ENCODE peak calls at places on chromosomes 13 and 19, in five cellular contexts. F, A, X, W and P are unnamed samples. For H3K4me1, the result is how much of the 10 kb centered on the place peaks cover.

GRCh38 chr13:97879646-97880297 is 73.7 kb upstream of the IPO5 start:
- DNase-seq in F (peak), A (no peak), X (no peak), W (no peak), P (peak)

GRCh38 chr19:48819366-48819816 is 8.6 kb upstream of the BCAT2 start:
- DNase-seq in F (no peak), A (peak), X (peak), W (peak), P (peak)

GRCh38 chr13:23766199-23766771 is 122.9 kb downstream of the MIPEP start:
- DNase-seq in F (no peak), A (no peak), X (no peak), W (no peak), P (no peak)

GRCh38 chr19:46648070-46648960 is 12.3 kb upstream of the GNG8 start:
- DNase-seq in F (no peak), A (no peak), X (no peak), W (no peak), P (no peak)

GRCh38 chr19:18932216-18932841 is 8.7 kb downstream of the HOMER3 start:
- DNase-seq in F (peak), A (peak), X (peak), W (peak), P (no peak)

GRCh38 chr19:30326076-30326710 is 46.0 kb upstream of the ZNF536 start:
- DNase-seq in F (no peak), A (no peak), X (no peak), W (no peak), P (no peak)

GRCh38 chr13:45786293-45786920 is 65.1 kb downstream of the SIAH3 start:
- DNase-seq in F (no peak), A (no peak), X (no peak), W (no peak), P (no peak)

GRCh38 chr13:111954681-111955411 is 112.1 kb upstream of the SOX1 start:
- DNase-seq in F (no peak), A (no peak), X (no peak), W (no peak), P (no peak)

GRCh38 chr13:49563513-49563912 is 21.8 kb downstream of the RCBTB1 start:
- DNase-seq in F (no peak), A (no peak), X (no peak), W (no peak), P (no peak)

GRCh38 chr13:71285700-71286099 is 581.3 kb downstream of the DACH1 start:
- DNase-seq in F (no peak), A (no peak), X (no peak), W (no peak), P (no peak)

GRCh38 chr13:20371825-20372224 is 139.7 kb upstream of the GJB6 start:
- DNase-seq in F (no peak), A (no peak), X (no peak), W (no peak), P (no peak)

GRCh38 chr13:26910754-26911465 is 150.3 kb upstream of the GPR12 start:
- DNase-seq in F (no peak), A (no peak), X (no peak), W (no peak), P (no peak)

GRCh38 chr13:106500450-106500849 is 35.0 kb downstream of the EFNB2 start:
- DNase-seq in F (no peak), A (no peak), X (no peak), W (no peak), P (no peak)

GRCh38 chr13:99687728-99688397 is 186.6 kb downstream of the TM9SF2 start:
- DNase-seq in F (no peak), A (no peak), X (no peak), W (no peak), P (no peak)

GRCh38 chr13:97851269-97851668 is 102.2 kb upstream of the IPO5 start:
- DNase-seq in F (no peak), A (no peak), X (no peak), W (no peak), P (peak)

GRCh38 chr13:43918636-43919035 is 38.9 kb downstream of the LACC1 start:
- DNase-seq in F (no peak), A (no peak), X (no peak), W (no peak), P (no peak)
- H3K4me1 ChIP-seq in F (under half), A (under half), X (under half), W (under half), P (under half)

DNA sequence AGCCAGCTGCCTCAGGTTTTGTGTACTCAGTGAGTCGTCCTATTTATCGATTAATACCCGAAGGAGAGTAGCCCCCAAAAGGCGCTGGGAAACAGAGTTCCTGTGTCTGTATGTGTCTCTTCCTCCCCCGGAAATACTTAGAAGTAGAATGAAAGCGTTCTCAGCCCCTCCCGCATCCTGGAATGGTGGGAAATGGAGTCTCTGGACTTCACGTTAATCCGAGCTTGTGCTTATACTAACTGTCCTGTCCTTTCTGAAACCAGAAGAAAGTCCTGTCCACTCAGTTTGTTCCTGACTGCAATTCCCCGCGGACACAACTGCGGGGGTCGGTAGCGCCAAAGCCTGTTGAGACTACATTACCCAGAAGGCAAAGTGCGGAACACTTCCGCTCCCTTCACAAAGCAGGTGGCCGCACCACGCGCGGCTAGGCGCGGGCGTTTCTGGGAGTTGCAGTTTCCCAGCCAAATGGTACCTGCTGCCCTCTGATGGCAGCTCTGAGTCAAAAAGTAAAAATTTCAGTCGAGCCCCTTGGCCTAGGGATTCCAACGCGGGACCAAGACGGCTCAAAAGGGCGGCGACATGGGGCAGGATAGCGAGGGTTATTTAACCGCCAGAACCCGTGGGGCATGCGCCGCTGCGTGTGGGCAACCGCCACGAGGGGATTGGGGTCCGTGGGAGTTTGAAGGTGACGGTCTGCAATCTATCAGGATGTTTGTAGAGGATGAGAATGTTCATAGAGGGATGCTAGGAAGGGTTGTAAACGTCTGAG is 2.2 kb upstream of the GSK3A start:
- DNase-seq in F (peak), A (peak), X (peak), W (peak), P (peak)
- TF ChIP-seq EP300 in F (no peak), A (peak), X (no peak), W (no peak), P (no peak)

DNA sequence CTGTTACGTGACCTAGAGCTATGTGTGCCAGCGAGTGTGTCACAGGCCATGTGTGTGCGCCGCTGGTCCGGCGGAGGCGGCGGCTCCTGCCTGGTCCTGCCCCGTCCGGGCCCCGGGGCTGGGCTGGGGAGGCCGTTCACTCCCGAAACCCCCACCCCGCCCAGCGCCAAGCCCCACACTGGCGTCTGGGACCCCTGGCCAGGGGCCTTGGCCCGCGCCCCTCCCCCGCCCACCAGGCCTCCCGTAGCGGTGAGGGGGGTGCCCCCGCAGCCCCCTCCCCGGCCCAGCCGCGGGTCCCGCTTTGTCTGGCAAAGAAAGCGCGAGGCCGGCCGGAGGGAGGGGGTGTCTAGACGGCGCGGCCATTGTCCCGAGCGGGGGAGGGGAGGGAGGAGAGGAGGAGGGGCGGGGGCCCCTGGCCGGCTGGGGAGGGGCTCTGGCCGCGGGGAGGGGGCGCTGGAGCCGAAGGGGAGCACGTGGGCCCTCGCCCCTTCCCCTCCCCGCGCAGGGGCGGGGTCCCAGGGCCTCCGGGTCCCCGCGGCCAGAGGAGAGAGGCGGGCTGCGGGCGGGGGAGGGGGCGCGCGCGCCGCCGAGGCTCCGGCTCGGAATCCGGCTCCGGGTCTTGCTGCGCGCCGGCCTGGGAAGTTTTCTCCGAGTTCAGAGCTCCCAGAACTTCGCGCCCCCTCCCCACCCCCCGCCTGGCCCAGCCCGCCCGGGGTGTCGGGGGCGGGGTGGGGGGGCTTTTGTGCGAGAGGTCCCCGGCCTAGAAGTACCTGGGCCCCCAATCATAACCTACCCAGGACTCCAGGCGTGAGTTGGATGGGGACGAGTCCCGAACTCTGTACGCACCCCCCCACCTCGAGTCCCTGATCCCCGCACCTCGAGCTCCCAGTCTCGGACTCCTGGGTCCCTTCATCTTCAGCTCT is 882 bp downstream of the NOTCH3 start:
- DNase-seq in F (no peak), A (peak), X (no peak), W (peak), P (no peak)
- TF ChIP-seq POLR2A in F (no peak), A (no peak), X (no peak), W (no peak), P (no peak)

GRCh38 chr13:51623473-51623872 is 39.2 kb downstream of the WDFY2 start:
- DNase-seq in F (no peak), A (no peak), X (no peak), W (no peak), P (no peak)
- H3K4me1 ChIP-seq in F (under half), A (under half), X (under half), W (under half), P (half or more)